ENCODE peak calls at places on chromosomes 3 and 15, in eight cellular contexts. I is A549, H is tibial nerve, P is PC-9, L is H9, N is uterus, W is body of pancreas, V is Panc1. U is an unnamed sample. For H3K4me1, the result is how much of the 10 kb centered on the place peaks cover.

GRCh38 chr3:38039101-38039898 is at the start of gene DLEC1:
- DNase-seq in W (peak), I (no peak), L (peak), N (peak), P (peak), H (peak), V (no peak), U (no peak)

GRCh38 chr15:45136378-45136764 is 6.6 kb downstream of the DUOX1 start:
- DNase-seq in V (no peak), L (peak), H (no peak), I (no peak), P (no peak), N (no peak), W (no peak), U (no peak)

GRCh38 chr15:91816942-91817341 is 36.6 kb upstream of the SLCO3A1 start:
- DNase-seq in V (no peak), W (no peak), P (no peak), N (no peak), I (no peak), H (no peak), L (no peak), U (no peak)

GRCh38 chr15:101491739-101492640 is 2.5 kb upstream of the PCSK6 start:
- DNase-seq in P (no peak), W (no peak), H (no peak), I (no peak), V (no peak), N (no peak), L (no peak), U (no peak)

GRCh38 chr15:60949034-60949977 is 279.8 kb downstream of the RORA start:
- DNase-seq in P (no peak), L (no peak), V (no peak), N (peak), W (no peak), H (no peak), I (no peak), U (no peak)

GRCh38 chr15:64038878-64039277 is 7.4 kb downstream of the DAPK2 start:
- DNase-seq in I (no peak), W (no peak), V (no peak), P (no peak), H (no peak), L (peak), N (no peak), U (no peak)

GRCh38 chr3:179991877-179992276 is 44.9 kb downstream of the PEX5L start:
- DNase-seq in V (no peak), N (no peak), I (peak), L (no peak), W (no peak), P (peak), H (no peak), U (no peak)

GRCh38 chr3:53531749-53532148 is 37.3 kb downstream of the CACNA1D start:
- DNase-seq in N (no peak), P (no peak), H (no peak), I (no peak), W (no peak), V (no peak), L (no peak), U (no peak)

GRCh38 chr15:65885668-65886218 is 16.5 kb downstream of the RAB11A start:
- DNase-seq in I (no peak), H (no peak), V (no peak), W (no peak), N (no peak), L (no peak), P (no peak), U (no peak)

GRCh38 chr3:117665311-117665710 is 955.7 kb downstream of the TUSC7 start:
- DNase-seq in W (peak), V (no peak), L (no peak), P (no peak), H (no peak), I (no peak), N (no peak), U (no peak)

GRCh38 chr3:179063945-179064560 is 7.6 kb downstream of the ZMAT3 start:
- DNase-seq in H (no peak), I (no peak), W (no peak), V (no peak), L (no peak), P (no peak), N (no peak), U (peak)

GRCh38 chr15:38084289-38084688 is 149.8 kb downstream of the TMCO5A start:
- DNase-seq in L (no peak), H (no peak), I (no peak), P (no peak), V (no peak), W (no peak), N (no peak), U (no peak)

GRCh38 chr3:71495708-71496472 is 87.6 kb downstream of the FOXP1 start:
- DNase-seq in L (peak), W (no peak), V (no peak), P (peak), H (no peak), N (no peak), I (peak), U (no peak)

GRCh38 chr15:74815121-74815933 is 2.7 kb downstream of the LMAN1L start:
- DNase-seq in P (no peak), L (no peak), I (no peak), V (no peak), H (no peak), N (no peak), W (peak), U (no peak)

GRCh38 chr3:124995460-124995994 is 60.3 kb downstream of the HEG1 start:
- DNase-seq in W (peak), N (peak), L (peak), P (peak), H (peak), I (peak), V (peak), U (peak)

GRCh38 chr3:72368331-72368975 is 479.8 kb downstream of the SHQ1 start:
- DNase-seq in N (no peak), H (no peak), W (no peak), L (no peak), I (no peak), P (no peak), V (no peak), U (no peak)

GRCh38 chr15:31338879-31339557 is 12.4 kb downstream of the KLF13 start:
- DNase-seq in N (peak), W (peak), V (no peak), I (peak), H (peak), P (no peak), L (peak), U (peak)

GRCh38 chr15:91853501-91853967 is at the start of gene SLCO3A1:
- DNase-seq in H (peak), V (no peak), N (peak), W (peak), P (peak), I (peak), L (peak), U (peak)

GRCh38 chr3:194867270-194867983 is 181.7 kb downstream of the FAM43A start:
- DNase-seq in N (no peak), L (no peak), H (peak), W (peak), P (peak), I (peak), V (no peak), U (no peak)

GRCh38 chr3:187183210-187183862 is 13.9 kb upstream of the RTP1 start:
- DNase-seq in W (no peak), P (no peak), H (no peak), L (peak), I (no peak), N (no peak), V (no peak), U (peak)

GRCh38 chr15:26888761-26889160 is 21.9 kb downstream of the GABRA5 start:
- DNase-seq in I (no peak), H (no peak), L (no peak), W (peak), P (no peak), V (no peak), N (no peak), U (no peak)

GRCh38 chr15:66864086-66864830 is 162.2 kb downstream of the SMAD6 start:
- DNase-seq in N (no peak), P (no peak), I (no peak), H (no peak), L (peak), W (no peak), V (no peak), U (no peak)

GRCh38 chr3:107394502-107394901 is 17.3 kb downstream of the CCDC54 start:
- DNase-seq in W (no peak), V (no peak), L (no peak), H (no peak), N (no peak), P (peak), I (no peak), U (no peak)

GRCh38 chr3:151478376-151478702 is 17.5 kb upstream of the IGSF10 start:
- DNase-seq in W (no peak), V (no peak), L (no peak), H (no peak), N (no peak), P (no peak), I (no peak), U (no peak)

GRCh38 chr3:124787490-124788195 is 57.4 kb downstream of the UMPS start:
- DNase-seq in L (no peak), H (no peak), W (no peak), P (no peak), V (no peak), N (no peak), I (no peak), U (no peak)

GRCh38 chr3:136209921-136210320 is 13.8 kb upstream of the MSL2 start:
- DNase-seq in V (no peak), W (no peak), I (no peak), P (peak), N (no peak), H (no peak), L (no peak), U (no peak)

GRCh38 chr15:55279746-55280351 is 9.8 kb downstream of the RAB27A start:
- DNase-seq in V (no peak), P (peak), I (peak), W (peak), N (no peak), H (no peak), L (no peak), U (peak)

GRCh38 chr15:99732711-99733267 is 448 bp downstream of the LYSMD4 start:
- DNase-seq in L (no peak), W (no peak), I (no peak), H (no peak), N (peak), V (no peak), P (no peak), U (no peak)

GRCh38 chr3:159366476-159366875 is 564.6 kb downstream of the MFSD1 start:
- DNase-seq in N (no peak), W (no peak), P (no peak), H (no peak), L (no peak), I (no peak), V (no peak), U (no peak)

GRCh38 chr3:37291275-37291700 is 116.9 kb upstream of the LRRFIP2 start:
- DNase-seq in W (no peak), V (peak), H (no peak), N (no peak), I (peak), L (no peak), P (no peak), U (peak)

GRCh38 chr3:128764863-128765262 is 38.9 kb downstream of the RAB7A start:
- DNase-seq in W (no peak), N (no peak), I (no peak), P (no peak), L (no peak), H (no peak), V (no peak), U (no peak)
- H3K4me1 ChIP-seq in W (under half), N (under half), I (under half), P (under half), L (under half), H (under half), V (under half), U (under half)

GRCh38 chr3:13116426-13116825 is 43.2 kb upstream of the IQSEC1 start:
- DNase-seq in N (no peak), W (no peak), P (no peak), H (no peak), V (no peak), I (no peak), L (no peak), U (no peak)

GRCh38 chr3:13113346-13114335 is 40.4 kb upstream of the IQSEC1 start:
- DNase-seq in I (no peak), L (no peak), P (no peak), N (no peak), W (no peak), V (no peak), H (no peak), U (no peak)

GRCh38 chr3:13115991-13116390 is 42.8 kb upstream of the IQSEC1 start:
- DNase-seq in L (no peak), V (no peak), P (no peak), N (no peak), H (no peak), W (no peak), I (no peak), U (no peak)

GRCh38 chr3:13115616-13115910 is 42.3 kb upstream of the IQSEC1 start:
- DNase-seq in W (no peak), I (no peak), N (no peak), P (no peak), H (no peak), L (no peak), V (no peak), U (no peak)

DNA sequence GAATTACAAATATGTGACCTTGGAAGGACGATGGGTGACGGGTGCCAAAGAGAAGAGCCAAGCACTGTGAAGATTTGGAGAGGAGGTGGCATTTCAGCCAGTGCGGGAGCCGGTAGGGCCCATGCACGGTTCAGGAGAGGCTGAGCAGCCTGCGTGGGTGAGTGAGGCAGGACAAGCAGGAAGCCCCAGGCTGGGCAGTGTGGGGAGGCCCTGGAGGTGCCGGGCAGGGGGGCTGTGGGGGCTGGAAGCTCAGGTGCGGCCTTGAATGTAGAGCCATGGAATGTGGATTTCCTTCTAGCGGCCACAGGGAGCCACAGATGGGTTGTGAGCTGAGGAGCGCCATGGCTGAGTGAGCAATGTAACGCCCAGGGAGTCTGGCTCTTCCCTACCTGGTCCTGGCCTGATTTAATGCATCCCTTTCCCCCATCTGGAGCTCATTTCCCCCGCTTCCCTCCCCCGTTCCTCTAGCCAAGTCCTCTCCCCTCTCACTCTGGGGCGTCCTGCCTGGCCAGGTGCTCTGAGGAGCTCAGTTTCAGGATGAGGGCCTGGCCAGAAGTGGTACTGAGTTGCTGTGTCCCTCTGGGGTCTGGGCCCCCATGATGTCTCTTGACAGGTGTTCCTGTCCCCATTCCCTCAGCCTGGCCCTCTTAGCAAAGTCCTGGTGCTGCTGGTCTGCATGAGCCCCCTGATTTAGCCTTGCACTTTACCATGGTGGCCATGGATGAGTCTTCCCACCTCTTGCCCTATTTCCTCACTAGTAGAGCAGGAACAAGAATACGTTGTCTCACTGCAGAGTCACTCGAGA is 41.8 kb upstream of the IQSEC1 start:
- DNase-seq in P (no peak), I (no peak), H (no peak), W (no peak), N (no peak), V (no peak), L (no peak), U (no peak)
- H3K4me1 ChIP-seq in P (under half), I (under half), H (under half), W (under half), N (under half), V (under half), L (under half), U (under half)

GRCh38 chr3:10192953-10193691 is 28.4 kb downstream of the IRAK2 start:
- DNase-seq in P (peak), N (peak), V (no peak), L (peak), I (peak), H (no peak), W (no peak), U (no peak)

GRCh38 chr3:10187944-10188343 is 23.2 kb downstream of the IRAK2 start:
- DNase-seq in I (no peak), N (no peak), V (no peak), H (no peak), P (no peak), L (no peak), W (no peak), U (no peak)

GRCh38 chr3:10187295-10187876 is 22.7 kb downstream of the IRAK2 start:
- DNase-seq in N (no peak), H (no peak), I (no peak), L (no peak), V (no peak), W (no peak), P (no peak), U (no peak)

GRCh38 chr3:10188798-10189556 is 24.3 kb downstream of the IRAK2 start:
- DNase-seq in P (no peak), W (no peak), N (no peak), I (no peak), L (no peak), V (no peak), H (no peak), U (no peak)

GRCh38 chr3:10189557-10190374 is 25.0 kb downstream of the IRAK2 start:
- DNase-seq in W (peak), V (no peak), H (peak), I (peak), N (peak), P (peak), L (no peak), U (peak)
- H3K4me1 ChIP-seq in W (half or more), V (half or more), H (half or more), I (half or more), N (under half), P (half or more), L (under half), U (under half)

GRCh38 chr3:121752261-121752660 is 2.7 kb upstream of the GOLGB1 start:
- DNase-seq in W (no peak), P (peak), L (no peak), N (no peak), H (no peak), I (no peak), V (no peak), U (no peak)

GRCh38 chr3:121750087-121750415 is 510 bp upstream of the GOLGB1 start:
- DNase-seq in H (no peak), I (no peak), P (no peak), W (no peak), N (no peak), L (no peak), V (no peak), U (no peak)

GRCh38 chr3:121748638-121749275 is 784 bp downstream of the GOLGB1 start:
- DNase-seq in W (peak), I (no peak), N (no peak), V (no peak), L (no peak), P (peak), H (no peak), U (no peak)

GRCh38 chr3:121749276-121750086 is at the start of gene GOLGB1:
- DNase-seq in P (peak), N (peak), H (peak), L (peak), W (peak), I (peak), V (peak), U (peak)

DNA sequence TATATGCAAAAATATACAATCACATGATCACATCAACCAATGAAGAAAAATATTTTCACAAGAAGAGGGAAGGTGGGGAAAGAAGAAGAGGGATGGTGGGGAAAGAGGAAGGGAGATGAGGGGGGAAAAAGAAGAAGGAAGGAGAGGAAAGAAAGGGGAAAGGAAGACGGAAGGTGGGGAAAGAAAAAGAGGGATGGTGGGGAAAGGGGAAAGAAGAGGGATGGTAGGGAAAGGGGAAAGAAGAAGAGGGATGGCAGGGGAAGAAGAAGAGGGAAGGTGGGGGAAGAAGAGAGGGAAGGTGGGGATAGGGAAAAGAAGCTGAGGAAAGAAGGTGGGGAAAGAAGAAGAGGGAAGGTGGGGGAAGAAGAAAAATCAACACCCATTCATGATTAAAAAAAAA is 3.2 kb upstream of the GOLGB1 start:
- DNase-seq in H (no peak), P (no peak), W (no peak), N (no peak), I (no peak), V (no peak), L (no peak), U (no peak)
- H3K4me1 ChIP-seq in H (under half), P (under half), W (under half), N (under half), I (under half), V (under half), L (under half), U (under half)

GRCh38 chr3:126484148-126484547 is 8.5 kb upstream of the ZXDC start:
- DNase-seq in N (no peak), V (no peak), W (no peak), P (no peak), L (no peak), H (no peak), I (no peak), U (no peak)

GRCh38 chr3:126485956-126486884 is 10.5 kb upstream of the ZXDC start:
- DNase-seq in L (no peak), P (no peak), H (no peak), N (no peak), V (no peak), I (no peak), W (no peak), U (peak)

GRCh38 chr3:126484662-126485061 is 9.0 kb upstream of the ZXDC start:
- DNase-seq in L (no peak), V (no peak), W (no peak), N (no peak), H (no peak), P (no peak), I (no peak), U (no peak)

GRCh38 chr3:126483321-126483761 is 7.7 kb upstream of the ZXDC start:
- DNase-seq in I (no peak), W (no peak), P (no peak), V (no peak), L (no peak), H (no peak), N (no peak), U (no peak)

GRCh38 chr3:126485131-126485530 is 9.4 kb upstream of the ZXDC start:
- DNase-seq in N (no peak), H (no peak), W (no peak), V (no peak), L (no peak), P (no peak), I (no peak), U (no peak)
- H3K4me1 ChIP-seq in N (under half), H (under half), W (under half), V (under half), L (under half), P (under half), I (under half), U (under half)

DNA sequence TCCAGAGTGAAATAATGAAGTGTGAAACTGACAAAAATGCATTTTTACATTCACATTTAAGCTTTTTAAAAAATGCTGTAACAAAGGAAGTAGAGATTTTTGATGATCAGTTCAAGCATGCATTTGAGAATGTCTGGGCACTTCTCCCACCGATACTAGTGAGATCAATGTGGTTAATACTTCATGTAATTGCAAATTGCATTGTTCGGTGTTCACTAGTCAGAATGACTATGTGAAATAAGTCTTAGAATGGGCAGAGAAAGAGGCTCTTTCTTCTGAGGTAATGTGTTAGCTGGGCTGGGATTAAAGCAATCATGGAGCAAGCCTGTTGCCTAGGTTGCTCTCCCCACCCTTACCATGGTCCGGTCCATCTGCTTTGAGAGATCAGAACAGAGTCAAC is 587.0 kb upstream of the GRM7 start:
- DNase-seq in I (no peak), N (no peak), H (no peak), L (no peak), W (no peak), P (no peak), V (no peak), U (no peak)
- H3K4me1 ChIP-seq in I (under half), N (under half), H (under half), L (under half), W (under half), P (under half), V (under half), U (under half)

GRCh38 chr3:65950340-65951326 is 88.1 kb downstream of the MAGI1 start:
- DNase-seq in L (peak), P (no peak), N (no peak), H (no peak), W (no peak), V (no peak), I (no peak), U (peak)
- H3K4me1 ChIP-seq in L (under half), P (half or more), N (under half), H (under half), W (half or more), V (under half), I (under half), U (under half)

GRCh38 chr3:114333180-114333922 is 39.5 kb downstream of the TIGIT start:
- DNase-seq in L (no peak), N (no peak), I (no peak), P (no peak), W (no peak), H (no peak), V (no peak), U (no peak)
- H3K4me1 ChIP-seq in L (under half), N (under half), I (under half), P (under half), W (under half), H (under half), V (under half), U (under half)

U was measured in SJCRH30.